ENCODE peak calls at places on chromosome 5, in six cellular contexts. M is heart left ventricle, V is dorsolateral prefrontal cortex, L is ovary, R is HepG2, C is brain microvascular endothelial cell. U is an unnamed sample.

GRCh38 chr5:5616247-5616895 is 193.9 kb downstream of the ICE1 start:
- DNase-seq in R (no peak), L (no peak), C (no peak), M (no peak), V (no peak), U (no peak)

GRCh38 chr5:143714629-143715028 is 97.3 kb upstream of the HMHB1 start:
- DNase-seq in V (no peak), L (no peak), M (no peak), C (no peak), R (no peak), U (no peak)

GRCh38 chr5:141330299-141331080 is at the start of gene PCDHGA1:
- DNase-seq in R (peak; percentile 51), V (no peak), L (no peak), M (peak; percentile 44), C (peak; percentile 66), U (no peak)

GRCh38 chr5:44387911-44388310 is 1.3 kb downstream of the FGF10 start:
- DNase-seq in R (no peak), M (no peak), V (no peak), L (peak; percentile 32), C (no peak), U (peak; percentile 74)

GRCh38 chr5:90170231-90170630 is 239.3 kb downstream of the CETN3 start:
- DNase-seq in L (no peak), M (no peak), V (no peak), R (no peak), C (no peak), U (no peak)

GRCh38 chr5:43061352-43061751 is 21.2 kb upstream of the ANXA2R start:
- DNase-seq in R (no peak), V (no peak), L (no peak), C (no peak), M (no peak), U (no peak)

GRCh38 chr5:144189800-144190429 is 19.2 kb downstream of the KCTD16 start:
- DNase-seq in L (no peak), M (no peak), C (peak; percentile 98), V (no peak), R (no peak), U (no peak)

GRCh38 chr5:37954561-37954960 is 114.7 kb upstream of the GDNF start:
- DNase-seq in M (no peak), V (no peak), C (no peak), L (no peak), R (no peak), U (no peak)

GRCh38 chr5:162139190-162139589 is 71.6 kb downstream of the GABRG2 start:
- DNase-seq in V (no peak), C (no peak), L (no peak), M (no peak), R (no peak), U (no peak)

GRCh38 chr5:6540111-6540830 is 91.6 kb downstream of the UBE2QL1 start:
- DNase-seq in V (no peak), M (no peak), R (no peak), L (no peak), C (peak; percentile 5), U (no peak)

GRCh38 chr5:95731571-95732554 is 727 bp downstream of the RHOBTB3 start:
- DNase-seq in R (peak; percentile 20), C (peak; percentile 31), M (peak; percentile 52), V (peak; percentile 47), L (peak; percentile 65), U (peak; percentile 87)

GRCh38 chr5:95733100-95733499 is 2.0 kb downstream of the RHOBTB3 start:
- DNase-seq in L (no peak), M (no peak), C (no peak), V (no peak), R (no peak), U (no peak)

GRCh38 chr5:95729115-95730010 is 1.8 kb upstream of the RHOBTB3 start:
- DNase-seq in V (no peak), C (no peak), L (no peak), M (no peak), R (no peak), U (no peak)

GRCh38 chr5:95730011-95730700 is 980 bp upstream of the RHOBTB3 start:
- DNase-seq in C (no peak), L (no peak), M (no peak), R (no peak), V (no peak), U (no peak)

GRCh38 chr5:95730730-95731570 is at the start of gene RHOBTB3:
- DNase-seq in L (peak; percentile 97), V (peak; percentile 82), R (peak; percentile 79), M (peak; percentile 95), C (peak; percentile 92), U (peak; percentile 96)
- TF ChIP-seq CTCF in L (no peak), V (no peak), R (peak; percentile 17), M (no peak), C (peak; percentile 11), U (no peak)

DNA sequence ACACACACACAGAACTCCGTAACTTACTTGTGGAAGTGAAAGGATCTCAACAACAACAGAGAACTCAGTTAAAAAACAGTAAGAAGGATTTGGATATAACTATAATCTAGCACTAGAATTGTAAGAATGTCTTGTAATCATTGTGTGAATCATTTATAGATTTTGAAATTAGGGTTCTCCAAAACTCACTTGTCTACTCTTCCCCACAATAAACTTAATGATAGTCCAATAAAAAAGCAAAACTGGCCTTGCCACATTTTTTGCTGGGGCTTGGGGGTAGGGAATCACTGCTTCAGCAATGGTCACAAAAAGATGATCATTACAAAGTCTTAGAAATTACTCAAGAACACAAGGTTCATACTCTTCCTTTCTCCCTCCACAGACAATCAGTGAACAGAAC is 8.8 kb downstream of the TBCA start:
- DNase-seq in R (no peak), V (no peak), L (no peak), C (no peak), M (no peak), U (no peak)
- H3K4me3 ChIP-seq in R (no peak overlapping the region), V (no peak overlapping the region), L (no peak overlapping the region), C (no peak overlapping the region), M (no peak overlapping the region), U (no peak overlapping the region)

GRCh38 chr5:173911623-173912022 is 23.5 kb downstream of the CPEB4 start:
- DNase-seq in M (no peak), V (no peak), L (no peak), C (no peak), R (no peak), U (no peak)

GRCh38 chr5:173907686-173908371 is 19.7 kb downstream of the CPEB4 start:
- DNase-seq in M (no peak), V (no peak), R (no peak), C (no peak), L (no peak), U (no peak)

GRCh38 chr5:173909205-173909604 is 21.1 kb downstream of the CPEB4 start:
- DNase-seq in V (no peak), L (no peak), M (no peak), R (no peak), C (no peak), U (no peak)

GRCh38 chr5:173907284-173907683 is 19.1 kb downstream of the CPEB4 start:
- DNase-seq in V (no peak), M (no peak), L (no peak), C (no peak), R (no peak), U (no peak)

DNA sequence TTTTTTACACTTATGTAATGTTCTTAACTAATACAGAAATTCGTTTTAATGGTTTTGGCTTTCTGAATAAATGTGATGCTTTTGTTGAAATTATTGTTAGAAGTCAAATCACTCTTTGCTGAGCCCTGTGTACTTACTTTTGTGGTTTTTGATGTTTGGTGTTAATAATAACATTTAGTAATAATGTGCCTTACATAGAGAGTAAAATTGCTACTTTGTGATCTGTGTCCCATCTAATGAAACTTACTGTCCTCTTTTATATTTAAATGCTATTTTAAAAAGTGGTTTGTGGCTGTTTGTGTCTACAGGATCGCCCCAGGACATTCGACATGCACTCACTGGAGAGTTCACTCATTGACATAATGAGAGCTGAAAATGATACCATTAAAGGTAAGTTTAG is 22.1 kb downstream of the CPEB4 start:
- DNase-seq in V (no peak), R (no peak), L (no peak), C (no peak), M (no peak), U (no peak)
- TF ChIP-seq CTCF in V (no peak), R (no peak), L (no peak), C (no peak), M (no peak), U (no peak)

GRCh38 chr5:107217721-107218130 is 453.0 kb downstream of the EFNA5 start:
- DNase-seq in V (peak; percentile 21), M (peak; percentile 90), L (no peak), C (no peak), R (no peak), U (peak; percentile 60)
- H3K4me3 ChIP-seq in V (no peak overlapping the region), M (no peak overlapping the region), L (no peak overlapping the region), C (no peak overlapping the region), R (no peak overlapping the region), U (no peak overlapping the region)

DNA sequence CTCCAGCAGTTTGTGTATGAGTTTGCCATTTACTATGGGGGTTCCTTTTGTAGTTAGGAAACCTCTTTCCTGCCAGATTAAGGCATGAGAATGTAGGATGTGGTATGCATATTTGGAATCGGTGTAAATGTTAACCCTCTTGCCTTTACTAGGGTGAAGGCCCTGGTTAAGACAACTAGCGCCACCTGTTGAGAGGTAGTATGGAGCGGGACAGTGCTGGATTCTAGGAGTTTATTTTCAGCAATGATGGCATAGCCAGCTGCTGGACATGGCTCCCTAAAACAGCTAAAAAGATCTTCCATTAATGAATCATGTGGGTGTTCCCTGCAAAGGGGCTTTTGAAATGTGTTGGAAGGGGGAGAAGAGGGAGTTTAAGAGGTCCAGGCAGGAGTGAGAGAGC is 30.7 kb upstream of the GPX3 start:
- DNase-seq in C (no peak), M (no peak), L (no peak), R (no peak), V (no peak), U (no peak)
- TF ChIP-seq CTCF in C (peak; percentile 26), M (no peak), L (no peak), R (peak; percentile 62), V (no peak), U (no peak)

DNA sequence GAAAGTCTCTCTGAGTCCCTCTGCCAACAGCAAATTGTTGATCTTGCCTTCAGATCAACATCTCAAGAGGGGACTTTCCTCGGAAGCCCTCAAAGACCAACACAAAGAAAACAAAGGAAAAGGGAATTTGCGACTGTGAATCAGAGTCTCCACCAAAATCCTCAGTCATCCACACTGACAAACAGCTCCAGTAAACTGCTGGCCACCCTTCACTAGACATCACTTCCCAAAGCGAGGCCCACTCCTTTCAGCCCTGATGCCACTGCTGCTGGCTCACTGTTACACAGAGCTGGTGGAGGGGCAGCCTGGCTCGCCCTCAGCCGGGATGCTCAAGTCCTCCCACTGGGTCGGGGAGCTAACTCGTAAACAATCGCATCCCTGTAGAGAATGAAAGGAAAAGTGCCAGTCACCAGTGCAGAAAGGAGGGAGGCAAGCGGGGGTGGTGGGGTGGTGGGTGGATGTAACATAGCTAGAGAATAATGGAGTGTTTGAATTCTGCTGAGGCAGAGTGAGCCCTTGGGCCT is 1.3 kb downstream of the FGF1 start:
- DNase-seq in R (no peak), L (no peak), C (no peak), M (no peak), V (peak; percentile 69), U (no peak)
- H3K4me3 ChIP-seq in R (no peak overlapping the region), L (no peak overlapping the region), C (no peak overlapping the region), M (no peak overlapping the region), V (peak overlapping the region; percentile 39), U (no peak overlapping the region)

GRCh38 chr5:67211926-67212325 is 15.3 kb upstream of the CD180 start:
- DNase-seq in L (no peak), V (no peak), M (no peak), C (peak; percentile 69), R (no peak), U (no peak)
- TF ChIP-seq CTCF in L (no peak), V (no peak), M (no peak), C (no peak), R (no peak), U (no peak)

U was measured in kidney.